ENCODE peak calls at places on chromosomes 12 and 14, in four cellular contexts. C, L, E and B are unnamed samples.

GRCh38 chr12:47361389-47362031 is 281.8 kb upstream of the AMIGO2 start:
- DNase-seq in C (peak), L (no peak), E (no peak), B (no peak)

GRCh38 chr12:132610896-132611602 is 667 bp upstream of the LRCOL1 start:
- DNase-seq in C (no peak), L (no peak), E (no peak), B (no peak)

GRCh38 chr14:75273272-75274044 is 5.2 kb upstream of the FOS start:
- DNase-seq in C (peak), L (no peak), E (no peak), B (no peak)

GRCh38 chr14:95667251-95667693 is 19.0 kb upstream of the TCL1B start:
- DNase-seq in C (no peak), L (no peak), E (no peak), B (peak)

GRCh38 chr12:55974308-55974724 is 438 bp downstream of the RAB5B start:
- DNase-seq in C (peak), L (no peak), E (no peak), B (no peak)

GRCh38 chr12:131827961-131828534 is at the start of gene MMP17:
- DNase-seq in C (peak), L (peak), E (no peak), B (peak)

GRCh38 chr12:76085159-76085868 is 829 bp upstream of the NAP1L1 start:
- DNase-seq in C (no peak), L (no peak), E (no peak), B (no peak)

GRCh38 chr12:96334502-96334901 is 65.7 kb downstream of the CDK17 start:
- DNase-seq in C (no peak), L (no peak), E (no peak), B (no peak)

GRCh38 chr12:47551426-47551851 is 154.4 kb downstream of the RPAP3 start:
- DNase-seq in C (no peak), L (no peak), E (no peak), B (no peak)

GRCh38 chr12:98514984-98515367 is 414 bp upstream of the TMPO start:
- DNase-seq in C (no peak), L (no peak), E (no peak), B (no peak)

GRCh38 chr14:59269431-59269830 is 81.0 kb downstream of the DAAM1 start:
- DNase-seq in C (no peak), L (no peak), E (no peak), B (no peak)

GRCh38 chr12:83821967-83822366 is 1090.6 kb downstream of the SLC6A15 start:
- DNase-seq in C (no peak), L (no peak), E (no peak), B (no peak)

GRCh38 chr12:111248221-111248620 is 120.7 kb downstream of the PHETA1 start:
- DNase-seq in C (peak), L (no peak), E (no peak), B (no peak)

GRCh38 chr14:56829151-56829550 is 18.9 kb upstream of the OTX2 start:
- DNase-seq in C (no peak), L (no peak), E (no peak), B (no peak)

GRCh38 chr12:42957136-42957535 is 367.6 kb upstream of the PRICKLE1 start:
- DNase-seq in C (no peak), L (no peak), E (no peak), B (no peak)

GRCh38 chr14:55625481-55625880 is 45.5 kb downstream of the KTN1 start:
- DNase-seq in C (no peak), L (no peak), E (no peak), B (no peak)
- TF ChIP-seq CTCF in C (no peak), L (no peak), E (no peak), B (no peak)

DNA sequence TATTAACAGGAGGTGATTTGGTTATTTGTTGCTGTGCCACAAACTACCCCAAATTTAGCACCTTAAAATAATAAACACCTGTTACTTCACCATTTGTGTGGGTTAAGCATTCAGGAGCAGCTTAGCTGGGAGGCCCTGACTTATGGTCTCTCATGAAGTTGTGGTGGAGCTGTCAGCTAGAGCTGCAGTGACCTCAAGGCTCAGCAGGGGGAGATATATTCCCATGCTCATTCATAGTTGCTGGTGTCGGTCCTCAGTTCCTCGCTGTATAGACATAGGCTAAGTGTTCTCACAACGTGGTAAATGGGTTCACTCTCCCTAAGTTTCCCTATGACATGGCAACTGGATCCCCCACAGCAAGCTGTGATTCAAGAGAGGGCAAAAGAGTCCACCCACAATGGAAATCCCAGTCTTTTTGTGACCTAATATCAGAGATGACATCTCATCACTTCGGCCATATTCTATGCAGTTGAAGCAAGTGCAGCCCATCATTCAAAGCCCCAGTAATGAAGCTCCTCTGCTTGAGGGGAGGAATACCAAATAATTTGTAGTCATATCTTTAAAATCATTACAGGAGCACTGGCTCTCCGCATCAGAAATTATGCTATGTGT is 41.1 kb downstream of the PRB3 start:
- DNase-seq in C (peak), L (no peak), E (peak), B (no peak)
- TF ChIP-seq CTCF in C (no peak), L (no peak), E (peak), B (no peak)

GRCh38 chr12:106427917-106428316 is 70.4 kb downstream of the POLR3B start:
- DNase-seq in C (no peak), L (no peak), E (no peak), B (no peak)
- TF ChIP-seq CTCF in C (no peak), L (no peak), E (no peak), B (no peak)

GRCh38 chr12:63945777-63946176 is 101.3 kb downstream of the SRGAP1 start:
- DNase-seq in C (no peak), L (no peak), E (no peak), B (no peak)

GRCh38 chr12:63942464-63943241 is 98.2 kb downstream of the SRGAP1 start:
- DNase-seq in C (no peak), L (no peak), E (no peak), B (no peak)

GRCh38 chr12:63944586-63945228 is 100.2 kb downstream of the SRGAP1 start:
- DNase-seq in C (no peak), L (no peak), E (no peak), B (no peak)

GRCh38 chr12:63941879-63942278 is 97.4 kb downstream of the SRGAP1 start:
- DNase-seq in C (no peak), L (no peak), E (no peak), B (no peak)

GRCh38 chr12:63944036-63944579 is 99.6 kb downstream of the SRGAP1 start:
- DNase-seq in C (no peak), L (no peak), E (no peak), B (no peak)
- TF ChIP-seq CTCF in C (no peak), L (no peak), E (no peak), B (no peak)

DNA sequence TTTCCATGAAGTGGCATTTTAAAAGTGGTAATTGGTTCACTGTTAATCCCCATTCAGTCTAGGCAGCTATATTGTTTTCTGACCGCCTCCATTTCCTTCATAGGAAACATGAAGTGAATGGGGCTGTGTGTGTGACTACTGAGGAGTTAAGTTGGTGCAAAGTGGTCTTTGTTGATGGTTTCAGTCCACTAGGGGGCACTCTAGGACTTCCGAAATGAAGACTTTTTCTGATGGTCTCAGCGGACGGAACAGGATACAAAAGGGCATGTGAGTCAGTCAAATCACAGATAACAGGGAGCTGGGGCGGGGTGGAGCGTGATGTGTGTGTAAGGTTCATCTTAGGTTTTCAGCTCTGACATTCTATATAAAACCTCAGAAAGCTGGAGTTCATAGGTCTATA is 240.1 kb upstream of the OR4E1 start:
- DNase-seq in C (peak), L (no peak), E (peak), B (peak)
- TF ChIP-seq CTCF in C (no peak), L (no peak), E (peak), B (peak)

GRCh38 chr12:7101047-7101693 is 7.8 kb downstream of the C1RL start:
- DNase-seq in C (no peak), L (no peak), E (no peak), B (no peak)

GRCh38 chr12:7102582-7102981 is 6.4 kb downstream of the C1RL start:
- DNase-seq in C (no peak), L (no peak), E (no peak), B (no peak)

GRCh38 chr12:7101694-7102131 is 7.3 kb downstream of the C1RL start:
- DNase-seq in C (peak), L (no peak), E (no peak), B (no peak)

GRCh38 chr12:7100239-7100638 is 8.0 kb upstream of the C1R start:
- DNase-seq in C (no peak), L (no peak), E (no peak), B (no peak)

DNA sequence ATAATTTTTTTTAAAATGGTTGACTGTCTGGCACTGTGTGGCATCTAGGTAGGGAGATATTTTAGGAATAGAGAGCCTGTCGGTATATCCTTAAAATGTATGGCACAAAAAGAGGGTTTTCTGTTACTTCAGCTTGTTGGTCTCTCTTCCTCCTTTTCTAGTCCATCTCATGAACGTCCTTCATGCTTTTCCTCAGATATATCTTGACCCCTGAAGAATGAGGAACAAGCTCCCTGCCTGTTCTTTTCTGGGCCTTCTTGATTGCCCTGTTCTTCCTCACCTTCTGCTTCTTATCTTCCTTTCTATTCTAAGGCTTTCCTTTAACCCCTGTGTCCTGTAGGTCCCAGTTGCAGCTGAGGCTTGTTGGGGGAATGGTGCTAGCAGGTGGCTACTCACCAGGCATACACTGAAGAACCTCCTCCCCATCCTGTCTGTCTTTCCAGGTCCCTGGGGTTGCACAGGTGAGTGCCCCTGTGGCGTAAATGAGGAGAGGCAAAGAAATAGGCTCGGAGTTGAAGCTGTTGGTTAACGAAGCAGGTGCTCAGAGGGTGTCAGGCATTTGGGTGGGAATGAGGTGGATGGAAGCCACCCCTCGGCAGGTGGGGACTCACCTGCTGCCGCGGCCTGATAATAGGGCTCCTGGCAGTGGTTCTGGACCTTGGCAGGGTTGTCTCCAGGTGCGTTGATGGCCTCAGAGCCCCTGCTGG is 7.2 kb upstream of the C1R start:
- DNase-seq in C (peak), L (no peak), E (no peak), B (no peak)
- TF ChIP-seq CTCF in C (no peak), L (no peak), E (no peak), B (no peak)

GRCh38 chr14:30996892-30997659 is 28.4 kb upstream of the AP4S1 start:
- DNase-seq in C (no peak), L (no peak), E (no peak), B (no peak)
- TF ChIP-seq CTCF in C (no peak), L (no peak), E (no peak), B (no peak)